ENCODE peak calls at places on chromosomes 7 and 10, in ten cellular contexts. One of them, this sample, is unnamed.

GRCh38 chr10:63208981-63209380 is 75.9 kb downstream of the NRBF2 start:
- DNase-seq in OCI-LY7: no peak
- DNase-seq in uterus: no peak
- DNase-seq in GM23248: peak; percentile 57
- DNase-seq in Peyer's patch: no peak
- DNase-seq in heart right ventricle: no peak
- DNase-seq in CD8-positive, alpha-beta memory T cell: no peak
- DNase-seq in HepG2: no peak
- DNase-seq in CD4-positive, alpha-beta memory T cell: no peak
- DNase-seq in tibial nerve: no peak
- DNase-seq in this sample: no peak

GRCh38 chr10:100775346-100775745 is 30.0 kb downstream of the PAX2 start:
- DNase-seq in OCI-LY7: no peak
- DNase-seq in uterus: no peak
- DNase-seq in GM23248: peak; percentile 33
- DNase-seq in Peyer's patch: no peak
- DNase-seq in heart right ventricle: no peak
- DNase-seq in CD8-positive, alpha-beta memory T cell: no peak
- DNase-seq in HepG2: no peak
- DNase-seq in CD4-positive, alpha-beta memory T cell: no peak
- DNase-seq in tibial nerve: no peak
- DNase-seq in this sample: no peak

GRCh38 chr7:17123020-17123419 is 175.4 kb upstream of the AHR start:
- DNase-seq in OCI-LY7: no peak
- DNase-seq in uterus: no peak
- DNase-seq in GM23248: peak; percentile 87
- DNase-seq in Peyer's patch: no peak
- DNase-seq in heart right ventricle: no peak
- DNase-seq in CD8-positive, alpha-beta memory T cell: no peak
- DNase-seq in HepG2: no peak
- DNase-seq in CD4-positive, alpha-beta memory T cell: no peak
- DNase-seq in tibial nerve: no peak
- DNase-seq in this sample: no peak

GRCh38 chr10:127886371-127887051 is 6.2 kb downstream of the CLRN3 start:
- DNase-seq in OCI-LY7: no peak
- DNase-seq in uterus: no peak
- DNase-seq in GM23248: no peak
- DNase-seq in Peyer's patch: peak; percentile 89
- DNase-seq in heart right ventricle: no peak
- DNase-seq in CD8-positive, alpha-beta memory T cell: no peak
- DNase-seq in HepG2: no peak
- DNase-seq in CD4-positive, alpha-beta memory T cell: no peak
- DNase-seq in tibial nerve: no peak
- DNase-seq in this sample: no peak

GRCh38 chr7:141354251-141354650 is 197.0 kb upstream of the AGK start:
- DNase-seq in OCI-LY7: no peak
- DNase-seq in uterus: no peak
- DNase-seq in GM23248: peak; percentile 45
- DNase-seq in Peyer's patch: no peak
- DNase-seq in heart right ventricle: no peak
- DNase-seq in CD8-positive, alpha-beta memory T cell: no peak
- DNase-seq in HepG2: no peak
- DNase-seq in CD4-positive, alpha-beta memory T cell: no peak
- DNase-seq in tibial nerve: no peak
- DNase-seq in this sample: no peak

GRCh38 chr7:40747856-40748255 is 613.1 kb downstream of the SUGCT start:
- DNase-seq in OCI-LY7: no peak
- DNase-seq in uterus: no peak
- DNase-seq in GM23248: peak; percentile 74
- DNase-seq in Peyer's patch: no peak
- DNase-seq in heart right ventricle: no peak
- DNase-seq in CD8-positive, alpha-beta memory T cell: no peak
- DNase-seq in HepG2: no peak
- DNase-seq in CD4-positive, alpha-beta memory T cell: no peak
- DNase-seq in tibial nerve: no peak
- DNase-seq in this sample: no peak

GRCh38 chr7:106062006-106062405 is 50.1 kb downstream of the SYPL1 start:
- DNase-seq in OCI-LY7: no peak
- DNase-seq in uterus: no peak
- DNase-seq in GM23248: no peak
- DNase-seq in Peyer's patch: no peak
- DNase-seq in heart right ventricle: no peak
- DNase-seq in CD8-positive, alpha-beta memory T cell: no peak
- DNase-seq in HepG2: no peak
- DNase-seq in CD4-positive, alpha-beta memory T cell: no peak
- DNase-seq in tibial nerve: no peak
- DNase-seq in this sample: no peak

GRCh38 chr10:96287392-96288105 is 16.2 kb upstream of the BLNK start:
- DNase-seq in OCI-LY7: peak; percentile 96
- DNase-seq in uterus: no peak
- DNase-seq in GM23248: no peak
- DNase-seq in Peyer's patch: peak; percentile 64
- DNase-seq in heart right ventricle: no peak
- DNase-seq in CD8-positive, alpha-beta memory T cell: no peak
- DNase-seq in HepG2: peak; percentile 72
- DNase-seq in CD4-positive, alpha-beta memory T cell: no peak
- DNase-seq in tibial nerve: no peak
- DNase-seq in this sample: no peak

GRCh38 chr10:32056136-32057040 is at the start of gene KIF5B:
- DNase-seq in OCI-LY7: peak; percentile 92
- DNase-seq in uterus: peak; percentile 89
- DNase-seq in GM23248: peak; percentile 94
- DNase-seq in Peyer's patch: peak; percentile 94
- DNase-seq in heart right ventricle: peak; percentile 93
- DNase-seq in CD8-positive, alpha-beta memory T cell: peak; percentile 93
- DNase-seq in HepG2: peak; percentile 74
- DNase-seq in CD4-positive, alpha-beta memory T cell: peak; percentile 88
- DNase-seq in tibial nerve: peak; percentile 72
- DNase-seq in this sample: peak; percentile 80

GRCh38 chr10:6212806-6213205 is 10.1 kb downstream of the PFKFB3 start:
- DNase-seq in OCI-LY7: no peak
- DNase-seq in uterus: no peak
- DNase-seq in GM23248: no peak
- DNase-seq in Peyer's patch: no peak
- DNase-seq in heart right ventricle: no peak
- DNase-seq in CD8-positive, alpha-beta memory T cell: no peak
- DNase-seq in HepG2: no peak
- DNase-seq in CD4-positive, alpha-beta memory T cell: no peak
- DNase-seq in tibial nerve: no peak
- DNase-seq in this sample: no peak

GRCh38 chr10:119370046-119370770 is 162.8 kb downstream of the GRK5 start:
- DNase-seq in OCI-LY7: no peak
- DNase-seq in uterus: no peak
- DNase-seq in GM23248: peak; percentile 97
- DNase-seq in Peyer's patch: no peak
- DNase-seq in heart right ventricle: no peak
- DNase-seq in CD8-positive, alpha-beta memory T cell: no peak
- DNase-seq in HepG2: no peak
- DNase-seq in CD4-positive, alpha-beta memory T cell: no peak
- DNase-seq in tibial nerve: peak; percentile 66
- DNase-seq in this sample: no peak
- H3K27ac ChIP-seq in OCI-LY7: peak overlapping the region; percentile 69
- H3K27ac ChIP-seq in uterus: peak overlapping the region; percentile 68
- H3K27ac ChIP-seq in GM23248: peak overlapping the region; percentile 100
- H3K27ac ChIP-seq in Peyer's patch: peak overlapping the region; percentile 74
- H3K27ac ChIP-seq in heart right ventricle: peak overlapping the region; percentile 93
- H3K27ac ChIP-seq in CD8-positive, alpha-beta memory T cell: no peak overlapping the region
- H3K27ac ChIP-seq in HepG2: no peak overlapping the region
- H3K27ac ChIP-seq in CD4-positive, alpha-beta memory T cell: no peak overlapping the region
- H3K27ac ChIP-seq in tibial nerve: peak overlapping the region; percentile 73
- H3K27ac ChIP-seq in this sample: no peak overlapping the region

GRCh38 chr7:91570600-91570999 is 306.4 kb downstream of the FZD1 start:
- DNase-seq in OCI-LY7: no peak
- DNase-seq in uterus: no peak
- DNase-seq in GM23248: no peak
- DNase-seq in Peyer's patch: no peak
- DNase-seq in heart right ventricle: no peak
- DNase-seq in CD8-positive, alpha-beta memory T cell: no peak
- DNase-seq in HepG2: no peak
- DNase-seq in CD4-positive, alpha-beta memory T cell: no peak
- DNase-seq in tibial nerve: no peak
- DNase-seq in this sample: no peak
- H3K36me3 ChIP-seq in OCI-LY7: no peaks in the 10 kb centered on the region
- H3K36me3 ChIP-seq in uterus: no peaks in the 10 kb centered on the region
- H3K36me3 ChIP-seq in GM23248: no peaks in the 10 kb centered on the region
- H3K36me3 ChIP-seq in Peyer's patch: no peaks in the 10 kb centered on the region
- H3K36me3 ChIP-seq in heart right ventricle: no peaks in the 10 kb centered on the region
- H3K36me3 ChIP-seq in CD8-positive, alpha-beta memory T cell: no peaks in the 10 kb centered on the region
- H3K36me3 ChIP-seq in HepG2: no peaks in the 10 kb centered on the region
- H3K36me3 ChIP-seq in CD4-positive, alpha-beta memory T cell: no peaks in the 10 kb centered on the region
- H3K36me3 ChIP-seq in tibial nerve: no peaks in the 10 kb centered on the region
- H3K36me3 ChIP-seq in this sample: no peaks in the 10 kb centered on the region

GRCh38 chr10:131085586-131085860 is 226.0 kb downstream of the TCERG1L start:
- DNase-seq in OCI-LY7: no peak
- DNase-seq in uterus: no peak
- DNase-seq in GM23248: no peak
- DNase-seq in Peyer's patch: no peak
- DNase-seq in heart right ventricle: no peak
- DNase-seq in CD8-positive, alpha-beta memory T cell: no peak
- DNase-seq in HepG2: no peak
- DNase-seq in CD4-positive, alpha-beta memory T cell: no peak
- DNase-seq in tibial nerve: no peak
- DNase-seq in this sample: no peak

GRCh38 chr10:131087464-131088215 is 223.9 kb downstream of the TCERG1L start:
- DNase-seq in OCI-LY7: no peak
- DNase-seq in uterus: no peak
- DNase-seq in GM23248: no peak
- DNase-seq in Peyer's patch: no peak
- DNase-seq in heart right ventricle: no peak
- DNase-seq in CD8-positive, alpha-beta memory T cell: no peak
- DNase-seq in HepG2: no peak
- DNase-seq in CD4-positive, alpha-beta memory T cell: no peak
- DNase-seq in tibial nerve: no peak
- DNase-seq in this sample: no peak

GRCh38 chr10:131086511-131086910 is 225.0 kb downstream of the TCERG1L start:
- DNase-seq in OCI-LY7: no peak
- DNase-seq in uterus: no peak
- DNase-seq in GM23248: no peak
- DNase-seq in Peyer's patch: no peak
- DNase-seq in heart right ventricle: no peak
- DNase-seq in CD8-positive, alpha-beta memory T cell: no peak
- DNase-seq in HepG2: peak; percentile 18
- DNase-seq in CD4-positive, alpha-beta memory T cell: no peak
- DNase-seq in tibial nerve: no peak
- DNase-seq in this sample: no peak

GRCh38 chr10:131084791-131085585 is 226.5 kb downstream of the TCERG1L start:
- DNase-seq in OCI-LY7: no peak
- DNase-seq in uterus: no peak
- DNase-seq in GM23248: no peak
- DNase-seq in Peyer's patch: no peak
- DNase-seq in heart right ventricle: no peak
- DNase-seq in CD8-positive, alpha-beta memory T cell: no peak
- DNase-seq in HepG2: no peak
- DNase-seq in CD4-positive, alpha-beta memory T cell: no peak
- DNase-seq in tibial nerve: no peak
- DNase-seq in this sample: no peak

GRCh38 chr10:131086094-131086493 is 225.4 kb downstream of the TCERG1L start:
- DNase-seq in OCI-LY7: no peak
- DNase-seq in uterus: no peak
- DNase-seq in GM23248: no peak
- DNase-seq in Peyer's patch: no peak
- DNase-seq in heart right ventricle: no peak
- DNase-seq in CD8-positive, alpha-beta memory T cell: no peak
- DNase-seq in HepG2: peak; percentile 88
- DNase-seq in CD4-positive, alpha-beta memory T cell: no peak
- DNase-seq in tibial nerve: no peak
- DNase-seq in this sample: no peak
- H3K27ac ChIP-seq in OCI-LY7: no peak overlapping the region
- H3K27ac ChIP-seq in uterus: no peak overlapping the region
- H3K27ac ChIP-seq in GM23248: no peak overlapping the region
- H3K27ac ChIP-seq in Peyer's patch: no peak overlapping the region
- H3K27ac ChIP-seq in heart right ventricle: no peak overlapping the region
- H3K27ac ChIP-seq in CD8-positive, alpha-beta memory T cell: no peak overlapping the region
- H3K27ac ChIP-seq in HepG2: no peak overlapping the region
- H3K27ac ChIP-seq in CD4-positive, alpha-beta memory T cell: no peak overlapping the region
- H3K27ac ChIP-seq in tibial nerve: no peak overlapping the region
- H3K27ac ChIP-seq in this sample: no peak overlapping the region

GRCh38 chr10:3776796-3777571 is 8.0 kb downstream of the KLF6 start:
- DNase-seq in OCI-LY7: no peak
- DNase-seq in uterus: peak; percentile 59
- DNase-seq in GM23248: peak; percentile 93
- DNase-seq in Peyer's patch: peak; percentile 67
- DNase-seq in heart right ventricle: no peak
- DNase-seq in CD8-positive, alpha-beta memory T cell: peak; percentile 59
- DNase-seq in HepG2: peak; percentile 58
- DNase-seq in CD4-positive, alpha-beta memory T cell: peak; percentile 84
- DNase-seq in tibial nerve: peak; percentile 45
- DNase-seq in this sample: peak; percentile 59
- H3K36me3 ChIP-seq in OCI-LY7: peaks cover 80% of the 10 kb centered on the region
- H3K36me3 ChIP-seq in uterus: no peaks in the 10 kb centered on the region
- H3K36me3 ChIP-seq in GM23248: peaks cover 58% of the 10 kb centered on the region
- H3K36me3 ChIP-seq in Peyer's patch: peaks cover 57% of the 10 kb centered on the region
- H3K36me3 ChIP-seq in heart right ventricle: peaks cover 72% of the 10 kb centered on the region
- H3K36me3 ChIP-seq in CD8-positive, alpha-beta memory T cell: peaks cover 51% of the 10 kb centered on the region
- H3K36me3 ChIP-seq in HepG2: peaks cover 50% of the 10 kb centered on the region
- H3K36me3 ChIP-seq in CD4-positive, alpha-beta memory T cell: peaks cover 59% of the 10 kb centered on the region
- H3K36me3 ChIP-seq in tibial nerve: peaks cover 30% of the 10 kb centered on the region
- H3K36me3 ChIP-seq in this sample: peaks cover 75% of the 10 kb centered on the region

GRCh38 chr10:97511711-97512445 is 13.2 kb downstream of the UBTD1 start:
- DNase-seq in OCI-LY7: no peak
- DNase-seq in uterus: peak; percentile 44
- DNase-seq in GM23248: no peak
- DNase-seq in Peyer's patch: no peak
- DNase-seq in heart right ventricle: peak; percentile 43
- DNase-seq in CD8-positive, alpha-beta memory T cell: no peak
- DNase-seq in HepG2: no peak
- DNase-seq in CD4-positive, alpha-beta memory T cell: no peak
- DNase-seq in tibial nerve: no peak
- DNase-seq in this sample: no peak
- H3K27ac ChIP-seq in OCI-LY7: no peak overlapping the region
- H3K27ac ChIP-seq in uterus: no peak overlapping the region
- H3K27ac ChIP-seq in GM23248: no peak overlapping the region
- H3K27ac ChIP-seq in Peyer's patch: no peak overlapping the region
- H3K27ac ChIP-seq in heart right ventricle: peak overlapping the region; percentile 15
- H3K27ac ChIP-seq in CD8-positive, alpha-beta memory T cell: no peak overlapping the region
- H3K27ac ChIP-seq in HepG2: no peak overlapping the region
- H3K27ac ChIP-seq in CD4-positive, alpha-beta memory T cell: no peak overlapping the region
- H3K27ac ChIP-seq in tibial nerve: no peak overlapping the region
- H3K27ac ChIP-seq in this sample: no peak overlapping the region

GRCh38 chr7:26192485-26193087 is 8.0 kb downstream of the HNRNPA2B1 start:
- DNase-seq in OCI-LY7: no peak
- DNase-seq in uterus: no peak
- DNase-seq in GM23248: no peak
- DNase-seq in Peyer's patch: no peak
- DNase-seq in heart right ventricle: no peak
- DNase-seq in CD8-positive, alpha-beta memory T cell: no peak
- DNase-seq in HepG2: no peak
- DNase-seq in CD4-positive, alpha-beta memory T cell: no peak
- DNase-seq in tibial nerve: no peak
- DNase-seq in this sample: no peak
- H3K36me3 ChIP-seq in OCI-LY7: peaks cover 100% of the 10 kb centered on the region
- H3K36me3 ChIP-seq in uterus: no peaks in the 10 kb centered on the region
- H3K36me3 ChIP-seq in GM23248: peaks cover 100% of the 10 kb centered on the region
- H3K36me3 ChIP-seq in Peyer's patch: peaks cover 93% of the 10 kb centered on the region
- H3K36me3 ChIP-seq in heart right ventricle: peaks cover 100% of the 10 kb centered on the region
- H3K36me3 ChIP-seq in CD8-positive, alpha-beta memory T cell: peaks cover 75% of the 10 kb centered on the region
- H3K36me3 ChIP-seq in HepG2: peaks cover 77% of the 10 kb centered on the region
- H3K36me3 ChIP-seq in CD4-positive, alpha-beta memory T cell: peaks cover 84% of the 10 kb centered on the region
- H3K36me3 ChIP-seq in tibial nerve: peaks cover 13% of the 10 kb centered on the region
- H3K36me3 ChIP-seq in this sample: peaks cover 95% of the 10 kb centered on the region

This sample was measured in CD4-positive, CD25-positive, alpha-beta regulatory T cell.